ENCODE peak calls at places on chromosomes 3 and 15, in four cellular contexts. K is endothelial cell of umbilical vein, A is IMR-90, F is K562. U is an unnamed sample.

GRCh38 chr15:36757189-36757814 is 177.9 kb downstream of the CDIN1 start:
- DNase-seq in K (no peak), A (peak), F (no peak), U (no peak)

GRCh38 chr3:72816843-72817485 is 31.3 kb downstream of the SHQ1 start:
- DNase-seq in K (no peak), A (no peak), F (no peak), U (no peak)

GRCh38 chr3:79767194-79767952 is 425 bp downstream of the ROBO1 start:
- DNase-seq in K (peak), A (no peak), F (no peak), U (no peak)

GRCh38 chr15:56886878-56887781 is 31.3 kb upstream of the TCF12 start:
- DNase-seq in K (peak), A (peak), F (peak), U (peak)

GRCh38 chr3:56737001-56737400 is 53.9 kb upstream of the TASOR start:
- DNase-seq in K (no peak), A (no peak), F (no peak), U (no peak)

GRCh38 chr15:38555686-38556334 is 8.8 kb downstream of the RASGRP1 start:
- DNase-seq in K (no peak), A (peak), F (no peak), U (no peak)

GRCh38 chr15:83983634-83984458 is 251.7 kb upstream of the GOLGA6L4 start:
- DNase-seq in K (no peak), A (no peak), F (no peak), U (no peak)

GRCh38 chr15:62895139-62895866 is 147.2 kb upstream of the TPM1 start:
- DNase-seq in K (peak), A (peak), F (no peak), U (no peak)

GRCh38 chr3:14352002-14352627 is 50.3 kb upstream of the SLC6A6 start:
- DNase-seq in K (no peak), A (peak), F (peak), U (peak)

GRCh38 chr15:73353734-73354133 is 15.0 kb downstream of the HCN4 start:
- DNase-seq in K (no peak), A (no peak), F (no peak), U (no peak)

GRCh38 chr15:73349191-73349590 is 19.6 kb downstream of the HCN4 start:
- DNase-seq in K (no peak), A (no peak), F (no peak), U (no peak)

GRCh38 chr15:73355866-73356265 is 12.9 kb downstream of the HCN4 start:
- DNase-seq in K (no peak), A (no peak), F (no peak), U (no peak)

GRCh38 chr15:73346735-73347312 is 21.9 kb downstream of the HCN4 start:
- DNase-seq in K (peak), A (peak), F (peak), U (no peak)

DNA sequence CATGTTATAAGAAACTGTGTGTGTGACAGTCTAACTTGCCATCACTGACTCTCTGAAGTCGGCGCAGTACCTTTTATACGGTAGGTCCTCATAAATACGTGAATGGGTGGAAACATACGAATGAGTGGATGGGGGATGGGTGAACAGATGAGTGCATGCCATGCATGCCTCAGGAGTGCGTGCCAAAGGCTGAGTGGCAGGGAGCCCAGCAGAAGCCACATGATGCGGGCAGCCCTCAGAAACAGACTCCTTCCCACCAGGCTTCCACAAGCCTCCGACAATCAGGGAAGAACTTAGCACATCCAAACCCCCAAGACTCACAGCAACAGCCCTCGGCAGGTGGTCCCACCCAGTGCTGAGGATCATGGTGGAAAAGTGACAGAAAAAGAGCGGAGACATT is 16.7 kb downstream of the HCN4 start:
- DNase-seq in K (no peak), A (no peak), F (no peak), U (no peak)
- TF ChIP-seq FOS in K (no peak), A (no peak), F (no peak), U (no peak)

DNA sequence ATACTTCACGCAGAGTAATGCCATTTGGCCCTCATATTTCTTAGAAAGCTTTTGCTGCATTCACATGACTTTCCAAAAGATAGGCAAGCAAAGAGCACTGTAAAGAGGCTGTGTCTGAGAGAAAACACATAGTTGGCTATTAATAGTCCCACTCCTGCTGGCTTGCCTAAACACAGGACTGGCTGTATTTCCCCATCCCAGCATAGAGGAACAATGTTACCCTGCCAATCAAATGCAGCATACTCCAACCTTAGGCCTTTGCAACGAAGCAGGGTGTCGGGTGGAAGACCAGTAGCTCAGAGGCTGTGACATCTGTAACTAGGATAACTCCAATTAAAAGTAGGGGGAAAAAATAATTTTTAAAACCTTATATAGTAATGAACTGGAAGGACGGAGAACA is 139.5 kb downstream of the TNIK start:
- DNase-seq in K (no peak), A (peak), F (no peak), U (no peak)
- TF ChIP-seq FOS in K (no peak), A (no peak), F (no peak), U (no peak)

DNA sequence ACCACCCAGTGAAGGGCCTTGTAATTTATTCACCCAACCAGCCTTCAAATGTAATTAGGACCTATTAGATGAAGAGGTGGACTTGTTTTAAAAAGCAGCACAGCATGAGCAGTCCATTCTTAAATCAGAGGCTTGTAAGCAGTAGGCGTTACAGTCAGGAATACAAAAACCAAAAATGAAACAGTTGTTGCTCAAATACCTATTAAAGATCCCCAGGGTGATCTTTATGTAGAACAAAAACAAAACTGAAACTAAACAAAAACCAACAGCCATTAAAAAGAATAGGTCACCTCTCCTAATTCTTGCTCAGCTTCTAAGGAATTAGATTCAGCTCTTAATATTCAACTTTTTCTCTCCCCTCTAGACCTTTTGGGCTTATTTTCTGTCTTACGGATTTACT is 104.9 kb upstream of the ST8SIA2 start:
- DNase-seq in K (no peak), A (no peak), F (no peak), U (peak)
- TF ChIP-seq FOS in K (no peak), A (no peak), F (no peak), U (no peak)

GRCh38 chr15:94262201-94262600 is 30.8 kb downstream of the MCTP2 start:
- DNase-seq in K (no peak), A (no peak), F (no peak), U (no peak)

GRCh38 chr15:94265009-94265408 is 33.6 kb downstream of the MCTP2 start:
- DNase-seq in K (no peak), A (peak), F (no peak), U (no peak)

GRCh38 chr15:94266789-94267188 is 35.4 kb downstream of the MCTP2 start:
- DNase-seq in K (no peak), A (no peak), F (no peak), U (no peak)

GRCh38 chr15:94266000-94266399 is 34.6 kb downstream of the MCTP2 start:
- DNase-seq in K (no peak), A (peak), F (no peak), U (no peak)

DNA sequence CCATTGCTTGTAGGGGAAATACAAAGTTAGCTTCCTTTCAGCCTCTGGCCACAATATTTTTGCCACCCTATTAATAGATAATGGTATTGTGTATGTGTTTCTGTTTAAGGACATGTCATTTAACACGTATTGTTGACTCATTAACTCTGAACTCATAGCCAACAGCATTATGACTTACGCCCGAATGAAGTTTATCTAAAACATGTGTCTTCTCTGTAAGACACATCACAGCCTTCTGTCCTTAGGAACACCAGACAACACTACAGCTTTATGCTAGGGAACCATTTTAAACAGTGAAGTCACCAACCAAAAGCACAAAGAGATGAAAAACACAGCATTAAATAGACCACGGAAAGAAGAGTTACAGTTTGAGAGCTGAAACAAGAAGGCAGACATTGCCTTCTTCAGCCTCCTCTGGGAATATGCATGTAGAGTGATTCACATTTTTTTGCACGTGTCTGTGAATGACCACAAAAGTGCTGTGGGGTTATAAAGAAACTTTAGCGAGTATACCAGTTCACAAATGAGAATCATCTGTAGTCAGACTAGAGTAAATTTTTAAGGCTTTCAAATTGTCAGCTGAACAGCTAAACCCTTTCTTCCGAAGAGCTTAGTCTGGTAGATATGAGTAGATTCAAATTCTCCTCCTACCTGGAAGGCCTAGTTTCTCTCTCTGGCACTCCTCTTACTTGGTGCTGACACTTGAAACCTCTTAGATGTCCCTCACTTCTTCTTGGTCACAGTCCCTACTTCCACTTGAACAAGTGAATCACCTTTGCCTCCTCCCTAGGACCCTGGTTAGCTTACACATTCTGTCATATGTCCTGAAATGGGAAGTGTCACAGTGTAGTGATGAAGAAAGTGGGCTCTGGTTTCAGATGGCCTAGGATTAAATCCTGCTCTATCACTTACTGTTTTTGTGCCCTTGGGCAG is 32.2 kb downstream of the MCTP2 start:
- DNase-seq in K (no peak), A (peak), F (no peak), U (peak)
- TF ChIP-seq FOS in K (no peak), A (no peak), F (no peak), U (no peak)

U was measured in GM12878.